ENCODE peak calls at places on chromosome 11, in five cellular contexts. I is activated T-helper 9 cell treated with anti-CD3 and anti-CD28 coated beads, Interleukin-2, amount 50 U/mL, for 16 hours; F is trophoblast cell; Y is uterus; U is adrenal gland. R is an unnamed sample.

GRCh38 chr11:44575962-44576361 is 10.5 kb downstream of the CD82 start:
- DNase-seq in F (no peak), I (no peak), U (no peak), Y (no peak), R (no peak)

GRCh38 chr11:112613051-112613972 is 347.9 kb upstream of the NCAM1 start:
- DNase-seq in U (peak; percentile 36), Y (peak; percentile 30), F (no peak), I (no peak), R (peak; percentile 50)

GRCh38 chr11:120147950-120148270 is 10.0 kb upstream of the TRIM29 start:
- DNase-seq in F (no peak), Y (no peak), I (no peak), U (no peak), R (no peak)

GRCh38 chr11:130689222-130689908 is 226.9 kb downstream of the SNX19 start:
- DNase-seq in F (no peak), I (no peak), Y (no peak), U (no peak), R (no peak)

GRCh38 chr11:47183969-47184368 is 2.3 kb downstream of the PACSIN3 start:
- DNase-seq in U (peak; percentile 78), Y (no peak), F (no peak), I (no peak), R (no peak)

GRCh38 chr11:44120169-44120568 is 24.7 kb downstream of the EXT2 start:
- DNase-seq in I (no peak), U (no peak), F (peak; percentile 26), Y (no peak), R (no peak)

GRCh38 chr11:133214646-133215045 is 317.7 kb downstream of the OPCML start:
- DNase-seq in U (no peak), Y (no peak), F (no peak), I (no peak), R (no peak)

GRCh38 chr11:17519031-17519430 is 25.2 kb downstream of the USH1C start:
- DNase-seq in F (no peak), U (no peak), I (no peak), Y (no peak), R (no peak)

GRCh38 chr11:11789735-11790369 is 51.9 kb upstream of the USP47 start:
- DNase-seq in I (no peak), U (no peak), Y (no peak), F (no peak), R (no peak)

GRCh38 chr11:46357483-46357936 is 10.2 kb downstream of the DGKZ start:
- DNase-seq in I (no peak), F (no peak), U (no peak), Y (no peak), R (no peak)

GRCh38 chr11:6225024-6225423 is 9.4 kb downstream of the FHIP1B start:
- DNase-seq in U (no peak), Y (no peak), F (no peak), I (no peak), R (no peak)